ENCODE peak calls at places on chromosomes 6 and 20, in six cellular contexts. One of them, this sample, is unnamed.

GRCh38 chr20:49534314-49534713 is 33.6 kb downstream of the PTGIS start:
- DNase-seq in HFFc6: peak; percentile 41
- DNase-seq in HT-29: peak; percentile 95
- DNase-seq in body of pancreas: peak; percentile 58
- DNase-seq in NCI-H2081: peak; percentile 62
- DNase-seq in nephron progenitor cell: peak; percentile 74
- DNase-seq in this sample: peak; percentile 11

GRCh38 chr6:28589234-28589951 is 63.7 kb downstream of the GPX5 start:
- DNase-seq in HFFc6: peak; percentile 98
- DNase-seq in NCI-H2081: peak; percentile 96
- DNase-seq in nephron progenitor cell: peak; percentile 70
- DNase-seq in HT-29: peak; percentile 96
- DNase-seq in body of pancreas: peak; percentile 42
- DNase-seq in this sample: peak; percentile 88

GRCh38 chr20:6993526-6993925 is 226.0 kb downstream of the BMP2 start:
- DNase-seq in body of pancreas: no peak
- DNase-seq in HFFc6: no peak
- DNase-seq in nephron progenitor cell: no peak
- DNase-seq in NCI-H2081: no peak
- DNase-seq in HT-29: no peak
- DNase-seq in this sample: no peak

GRCh38 chr6:157020398-157021266 is 243.5 kb downstream of the ARID1B start:
- DNase-seq in NCI-H2081: peak; percentile 56
- DNase-seq in HFFc6: peak; percentile 54
- DNase-seq in nephron progenitor cell: peak; percentile 59
- DNase-seq in HT-29: peak; percentile 60
- DNase-seq in body of pancreas: no peak
- DNase-seq in this sample: peak; percentile 72

GRCh38 chr6:148497256-148497655 is 154.6 kb downstream of the SASH1 start:
- DNase-seq in HFFc6: peak; percentile 95
- DNase-seq in body of pancreas: no peak
- DNase-seq in nephron progenitor cell: no peak
- DNase-seq in NCI-H2081: no peak
- DNase-seq in HT-29: no peak
- DNase-seq in this sample: no peak

GRCh38 chr6:85685713-85686112 is 43.0 kb upstream of the SYNCRIP start:
- DNase-seq in NCI-H2081: no peak
- DNase-seq in nephron progenitor cell: no peak
- DNase-seq in HT-29: no peak
- DNase-seq in HFFc6: no peak
- DNase-seq in body of pancreas: no peak
- DNase-seq in this sample: no peak

GRCh38 chr20:10111144-10111771 is 76.5 kb downstream of the ANKEF1 start:
- DNase-seq in HFFc6: no peak
- DNase-seq in body of pancreas: peak; percentile 51
- DNase-seq in nephron progenitor cell: no peak
- DNase-seq in NCI-H2081: peak; percentile 84
- DNase-seq in HT-29: peak; percentile 48
- DNase-seq in this sample: peak; percentile 67

GRCh38 chr20:6426287-6426891 is 303.6 kb upstream of the FERMT1 start:
- DNase-seq in HFFc6: no peak
- DNase-seq in HT-29: no peak
- DNase-seq in nephron progenitor cell: no peak
- DNase-seq in body of pancreas: no peak
- DNase-seq in NCI-H2081: no peak
- DNase-seq in this sample: no peak

GRCh38 chr20:6184086-6184485 is 61.3 kb upstream of the FERMT1 start:
- DNase-seq in HFFc6: no peak
- DNase-seq in nephron progenitor cell: no peak
- DNase-seq in HT-29: no peak
- DNase-seq in NCI-H2081: no peak
- DNase-seq in body of pancreas: no peak
- DNase-seq in this sample: no peak

GRCh38 chr6:116462516-116462915 is 1.3 kb downstream of the CALHM6 start:
- DNase-seq in HFFc6: no peak
- DNase-seq in HT-29: no peak
- DNase-seq in nephron progenitor cell: no peak
- DNase-seq in NCI-H2081: no peak
- DNase-seq in body of pancreas: no peak
- DNase-seq in this sample: no peak

GRCh38 chr6:73985891-73986290 is 289.9 kb downstream of the CD109 start:
- DNase-seq in nephron progenitor cell: no peak
- DNase-seq in body of pancreas: no peak
- DNase-seq in HFFc6: peak; percentile 81
- DNase-seq in HT-29: peak; percentile 61
- DNase-seq in NCI-H2081: no peak
- DNase-seq in this sample: no peak

GRCh38 chr6:158283304-158284005 is 28.8 kb upstream of the TULP4 start:
- DNase-seq in HFFc6: peak; percentile 28
- DNase-seq in NCI-H2081: no peak
- DNase-seq in nephron progenitor cell: peak; percentile 30
- DNase-seq in body of pancreas: no peak
- DNase-seq in HT-29: no peak
- DNase-seq in this sample: no peak

GRCh38 chr20:7291946-7292345 is 524.5 kb downstream of the BMP2 start:
- DNase-seq in HT-29: no peak
- DNase-seq in NCI-H2081: no peak
- DNase-seq in nephron progenitor cell: no peak
- DNase-seq in body of pancreas: no peak
- DNase-seq in HFFc6: no peak
- DNase-seq in this sample: no peak

GRCh38 chr6:4819706-4820283 is 43.6 kb downstream of the CDYL start:
- DNase-seq in HT-29: no peak
- DNase-seq in NCI-H2081: no peak
- DNase-seq in nephron progenitor cell: no peak
- DNase-seq in body of pancreas: no peak
- DNase-seq in HFFc6: peak; percentile 20
- DNase-seq in this sample: no peak

GRCh38 chr6:69179681-69180080 is 544.6 kb downstream of the ADGRB3 start:
- DNase-seq in NCI-H2081: peak; percentile 20
- DNase-seq in nephron progenitor cell: no peak
- DNase-seq in HT-29: no peak
- DNase-seq in HFFc6: no peak
- DNase-seq in body of pancreas: no peak
- DNase-seq in this sample: no peak

GRCh38 chr6:140486468-140487361 is 1112.3 kb upstream of the CITED2 start:
- DNase-seq in HT-29: no peak
- DNase-seq in body of pancreas: no peak
- DNase-seq in nephron progenitor cell: no peak
- DNase-seq in NCI-H2081: no peak
- DNase-seq in HFFc6: peak; percentile 38
- DNase-seq in this sample: no peak

GRCh38 chr20:9609892-9610502 is 95.6 kb downstream of the LAMP5 start:
- DNase-seq in HT-29: peak; percentile 89
- DNase-seq in NCI-H2081: peak; percentile 63
- DNase-seq in nephron progenitor cell: peak; percentile 73
- DNase-seq in body of pancreas: peak; percentile 72
- DNase-seq in HFFc6: peak; percentile 63
- DNase-seq in this sample: peak; percentile 45

GRCh38 chr6:163438940-163439335 is 24.4 kb downstream of the QKI start:
- DNase-seq in NCI-H2081: no peak
- DNase-seq in HFFc6: no peak
- DNase-seq in body of pancreas: peak; percentile 33
- DNase-seq in HT-29: no peak
- DNase-seq in nephron progenitor cell: no peak
- DNase-seq in this sample: no peak

GRCh38 chr6:152273638-152274037 is 363.5 kb downstream of the SYNE1 start:
- DNase-seq in HT-29: no peak
- DNase-seq in nephron progenitor cell: no peak
- DNase-seq in NCI-H2081: no peak
- DNase-seq in HFFc6: no peak
- DNase-seq in body of pancreas: peak; percentile 34
- DNase-seq in this sample: no peak

GRCh38 chr6:144248470-144249301 is 36.4 kb upstream of the UTRN start:
- DNase-seq in nephron progenitor cell: no peak
- DNase-seq in body of pancreas: no peak
- DNase-seq in HFFc6: peak; percentile 85
- DNase-seq in HT-29: no peak
- DNase-seq in NCI-H2081: no peak
- DNase-seq in this sample: no peak

GRCh38 chr20:49406666-49407065 is 75.8 kb downstream of the KCNB1 start:
- DNase-seq in nephron progenitor cell: no peak
- DNase-seq in body of pancreas: no peak
- DNase-seq in HT-29: no peak
- DNase-seq in NCI-H2081: no peak
- DNase-seq in HFFc6: no peak
- DNase-seq in this sample: no peak

GRCh38 chr6:154570505-154570904 is 60.0 kb upstream of the CNKSR3 start:
- DNase-seq in NCI-H2081: no peak
- DNase-seq in HFFc6: no peak
- DNase-seq in HT-29: no peak
- DNase-seq in nephron progenitor cell: no peak
- DNase-seq in body of pancreas: no peak
- DNase-seq in this sample: no peak

GRCh38 chr20:44928595-44928994 is 18.7 kb downstream of the PABPC1L start:
- DNase-seq in HT-29: no peak
- DNase-seq in HFFc6: no peak
- DNase-seq in NCI-H2081: no peak
- DNase-seq in nephron progenitor cell: no peak
- DNase-seq in body of pancreas: no peak
- DNase-seq in this sample: no peak

GRCh38 chr6:30885481-30885998 is 1.2 kb downstream of the DDR1 start:
- DNase-seq in NCI-H2081: peak; percentile 65
- DNase-seq in HFFc6: peak; percentile 24
- DNase-seq in nephron progenitor cell: no peak
- DNase-seq in HT-29: peak; percentile 87
- DNase-seq in body of pancreas: peak; percentile 37
- DNase-seq in this sample: peak; percentile 10

GRCh38 chr6:35637911-35638310 is 50.8 kb downstream of the FKBP5 start:
- DNase-seq in nephron progenitor cell: no peak
- DNase-seq in body of pancreas: no peak
- DNase-seq in NCI-H2081: no peak
- DNase-seq in HT-29: no peak
- DNase-seq in HFFc6: no peak
- DNase-seq in this sample: no peak

GRCh38 chr6:26175428-26176181 is 88.4 kb downstream of the HFE start:
- DNase-seq in HFFc6: peak; percentile 65
- DNase-seq in NCI-H2081: peak; percentile 47
- DNase-seq in HT-29: peak; percentile 80
- DNase-seq in nephron progenitor cell: peak; percentile 41
- DNase-seq in body of pancreas: no peak
- DNase-seq in this sample: peak; percentile 27

GRCh38 chr6:4264076-4264475 is 128.7 kb upstream of the ECI2 start:
- DNase-seq in NCI-H2081: no peak
- DNase-seq in body of pancreas: no peak
- DNase-seq in HT-29: no peak
- DNase-seq in HFFc6: no peak
- DNase-seq in nephron progenitor cell: no peak
- DNase-seq in this sample: no peak

GRCh38 chr20:16761305-16761829 is 13.2 kb downstream of the OTOR start:
- DNase-seq in NCI-H2081: peak; percentile 67
- DNase-seq in body of pancreas: peak; percentile 57
- DNase-seq in HT-29: peak; percentile 79
- DNase-seq in HFFc6: peak; percentile 44
- DNase-seq in nephron progenitor cell: peak; percentile 53
- DNase-seq in this sample: peak; percentile 31

GRCh38 chr20:44738779-44739477 is 6.7 kb upstream of the KCNK15 start:
- DNase-seq in body of pancreas: peak; percentile 63
- DNase-seq in nephron progenitor cell: peak; percentile 55
- DNase-seq in HT-29: peak; percentile 76
- DNase-seq in NCI-H2081: peak; percentile 70
- DNase-seq in HFFc6: peak; percentile 65
- DNase-seq in this sample: peak; percentile 62

GRCh38 chr6:121791396-121792315 is 356.2 kb downstream of the GJA1 start:
- DNase-seq in NCI-H2081: no peak
- DNase-seq in nephron progenitor cell: no peak
- DNase-seq in HT-29: peak; percentile 3
- DNase-seq in HFFc6: no peak
- DNase-seq in body of pancreas: no peak
- DNase-seq in this sample: no peak

GRCh38 chr6:169861431-169862045 is 110.1 kb downstream of the ERMARD start:
- DNase-seq in body of pancreas: no peak
- DNase-seq in NCI-H2081: no peak
- DNase-seq in HFFc6: no peak
- DNase-seq in HT-29: no peak
- DNase-seq in nephron progenitor cell: no peak
- DNase-seq in this sample: no peak

GRCh38 chr6:148829415-148830101 is 82.7 kb downstream of the UST start:
- DNase-seq in body of pancreas: no peak
- DNase-seq in NCI-H2081: no peak
- DNase-seq in nephron progenitor cell: no peak
- DNase-seq in HFFc6: no peak
- DNase-seq in HT-29: no peak
- DNase-seq in this sample: no peak